ENCODE peak calls at places on chromosomes 4 and X, in five cellular contexts. One of them, this sample, is unnamed. For H3K4me1, the result is how much of the 10 kb centered on the place peaks cover.

GRCh38 chr4:55180980-55181379 is 55.6 kb upstream of the KDR start:
- DNase-seq in suprapubic skin: no peak
- DNase-seq in hepatocyte: no peak
- DNase-seq in H9: no peak
- DNase-seq in tibial nerve: no peak
- DNase-seq in this sample: no peak

GRCh38 chr4:173242466-173243250 is 74.0 kb downstream of the GALNT7 start:
- DNase-seq in hepatocyte: no peak
- DNase-seq in H9: no peak
- DNase-seq in tibial nerve: no peak
- DNase-seq in suprapubic skin: no peak
- DNase-seq in this sample: no peak

GRCh38 chr4:137558951-137559350 is 26.7 kb upstream of the PCDH18 start:
- DNase-seq in suprapubic skin: no peak
- DNase-seq in tibial nerve: no peak
- DNase-seq in hepatocyte: no peak
- DNase-seq in H9: no peak
- DNase-seq in this sample: no peak

GRCh38 chrX:68498044-68498507 is 775 bp upstream of the YIPF6 start:
- DNase-seq in suprapubic skin: no peak
- DNase-seq in tibial nerve: no peak
- DNase-seq in H9: no peak
- DNase-seq in hepatocyte: no peak
- DNase-seq in this sample: no peak

GRCh38 chr4:38829237-38829636 is 24.6 kb upstream of the TLR1 start:
- DNase-seq in suprapubic skin: no peak
- DNase-seq in tibial nerve: no peak
- DNase-seq in hepatocyte: no peak
- DNase-seq in H9: no peak
- DNase-seq in this sample: no peak

GRCh38 chr4:845233-845835 is 19.4 kb upstream of the CPLX1 start:
- DNase-seq in H9: no peak
- DNase-seq in tibial nerve: no peak
- DNase-seq in suprapubic skin: no peak
- DNase-seq in hepatocyte: no peak
- DNase-seq in this sample: peak

GRCh38 chrX:126165401-126165720 is 728 bp downstream of the DCAF12L2 start:
- DNase-seq in H9: peak
- DNase-seq in suprapubic skin: no peak
- DNase-seq in hepatocyte: no peak
- DNase-seq in tibial nerve: no peak
- DNase-seq in this sample: no peak

GRCh38 chrX:154719132-154719675 is 31.7 kb downstream of the GAB3 start:
- DNase-seq in tibial nerve: no peak
- DNase-seq in H9: no peak
- DNase-seq in suprapubic skin: no peak
- DNase-seq in hepatocyte: no peak
- DNase-seq in this sample: no peak

GRCh38 chr4:2818351-2818939 is 25.2 kb upstream of the ADD1 start:
- DNase-seq in suprapubic skin: no peak
- DNase-seq in tibial nerve: no peak
- DNase-seq in hepatocyte: peak
- DNase-seq in H9: peak
- DNase-seq in this sample: peak

GRCh38 chr4:31755751-31756150 is 1035.6 kb downstream of the PCDH7 start:
- DNase-seq in suprapubic skin: no peak
- DNase-seq in hepatocyte: no peak
- DNase-seq in tibial nerve: no peak
- DNase-seq in H9: no peak
- DNase-seq in this sample: no peak

GRCh38 chr4:56783986-56784385 is 37.5 kb downstream of the SPINK2 start:
- DNase-seq in hepatocyte: no peak
- DNase-seq in suprapubic skin: no peak
- DNase-seq in tibial nerve: no peak
- DNase-seq in H9: no peak
- DNase-seq in this sample: no peak

GRCh38 chr4:158300012-158300411 is 89.7 kb downstream of the TMEM144 start:
- DNase-seq in hepatocyte: no peak
- DNase-seq in tibial nerve: no peak
- DNase-seq in H9: no peak
- DNase-seq in suprapubic skin: no peak
- DNase-seq in this sample: no peak

GRCh38 chr4:36213956-36214355 is 30.4 kb downstream of the ARAP2 start:
- DNase-seq in H9: no peak
- DNase-seq in hepatocyte: no peak
- DNase-seq in suprapubic skin: no peak
- DNase-seq in tibial nerve: no peak
- DNase-seq in this sample: no peak

GRCh38 chrX:66872771-66873170 is 233.9 kb upstream of the EDA2R start:
- DNase-seq in tibial nerve: no peak
- DNase-seq in suprapubic skin: no peak
- DNase-seq in hepatocyte: no peak
- DNase-seq in H9: no peak
- DNase-seq in this sample: no peak

GRCh38 chr4:101285985-101286384 is 61.3 kb downstream of the PPP3CA start:
- DNase-seq in hepatocyte: no peak
- DNase-seq in H9: no peak
- DNase-seq in tibial nerve: no peak
- DNase-seq in suprapubic skin: no peak
- DNase-seq in this sample: no peak

GRCh38 chrX:38189431-38190128 is 31.1 kb downstream of the SRPX start:
- DNase-seq in hepatocyte: no peak
- DNase-seq in tibial nerve: no peak
- DNase-seq in suprapubic skin: no peak
- DNase-seq in H9: no peak
- DNase-seq in this sample: no peak

GRCh38 chrX:38192007-38192625 is 28.6 kb downstream of the SRPX start:
- DNase-seq in tibial nerve: peak
- DNase-seq in hepatocyte: no peak
- DNase-seq in H9: peak
- DNase-seq in suprapubic skin: no peak
- DNase-seq in this sample: no peak
- TF ChIP-seq CTCF in tibial nerve: no peak
- TF ChIP-seq CTCF in hepatocyte: peak
- TF ChIP-seq CTCF in H9: peak
- TF ChIP-seq CTCF in suprapubic skin: peak
- TF ChIP-seq CTCF in this sample: peak

GRCh38 chr4:53706422-53707032 is 115.2 kb upstream of the LNX1 start:
- DNase-seq in H9: no peak
- DNase-seq in hepatocyte: peak
- DNase-seq in suprapubic skin: no peak
- DNase-seq in tibial nerve: peak
- DNase-seq in this sample: no peak
- H3K4me1 ChIP-seq in H9: under half
- H3K4me1 ChIP-seq in hepatocyte: under half
- H3K4me1 ChIP-seq in suprapubic skin: under half
- H3K4me1 ChIP-seq in tibial nerve: under half
- H3K4me1 ChIP-seq in this sample: under half

DNA sequence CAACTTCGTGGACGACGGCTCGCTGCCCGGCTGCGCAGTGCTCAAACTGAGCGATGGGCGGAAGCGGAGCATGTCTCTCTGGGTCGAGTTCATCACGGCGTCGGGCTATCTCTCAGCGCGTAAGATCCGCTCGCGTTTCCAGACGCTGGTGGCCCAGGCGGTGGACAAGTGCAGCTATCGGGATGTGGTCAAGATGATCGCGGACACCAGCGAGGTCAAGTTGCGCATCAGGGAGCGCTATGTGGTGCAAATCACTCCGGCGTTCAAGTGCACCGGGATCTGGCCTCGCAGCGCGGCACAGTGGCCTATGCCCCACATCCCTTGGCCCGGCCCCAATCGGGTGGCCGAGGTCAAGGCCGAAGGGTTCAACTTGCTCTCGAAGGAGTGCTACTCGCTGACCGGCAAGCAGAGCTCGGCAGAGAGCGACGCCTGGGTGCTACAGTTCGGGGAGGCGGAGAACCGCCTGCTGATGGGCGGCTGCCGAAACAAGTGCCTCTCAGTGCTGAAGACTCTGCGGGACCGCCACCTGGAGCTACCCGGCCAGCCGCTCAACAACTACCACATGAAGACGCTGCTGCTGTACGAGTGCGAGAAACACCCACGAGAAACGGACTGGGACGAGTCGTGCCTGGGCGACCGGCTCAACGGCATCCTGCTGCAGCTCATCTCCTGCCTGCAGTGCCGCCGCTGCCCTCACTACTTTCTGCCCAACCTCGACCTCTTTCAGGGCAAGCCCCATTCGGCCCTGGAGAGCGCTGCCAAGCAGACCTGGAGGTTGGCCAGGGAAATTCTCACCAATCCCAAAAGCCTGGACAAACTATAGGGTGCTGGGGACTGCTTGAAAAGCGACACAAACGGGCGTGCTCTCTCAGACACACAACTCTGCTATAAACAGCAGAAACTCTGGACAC is 1.6 kb downstream of the MAB21L2 start:
- DNase-seq in H9: peak
- DNase-seq in hepatocyte: peak
- DNase-seq in suprapubic skin: peak
- DNase-seq in tibial nerve: no peak
- DNase-seq in this sample: no peak
- TF ChIP-seq CTCF in H9: no peak
- TF ChIP-seq CTCF in hepatocyte: peak
- TF ChIP-seq CTCF in suprapubic skin: no peak
- TF ChIP-seq CTCF in tibial nerve: no peak
- TF ChIP-seq CTCF in this sample: no peak

GRCh38 chr4:118757761-118758213 is 72.6 kb downstream of the METTL14 start:
- DNase-seq in suprapubic skin: no peak
- DNase-seq in hepatocyte: peak
- DNase-seq in H9: no peak
- DNase-seq in tibial nerve: no peak
- DNase-seq in this sample: no peak
- H3K4me1 ChIP-seq in suprapubic skin: half or more
- H3K4me1 ChIP-seq in hepatocyte: half or more
- H3K4me1 ChIP-seq in H9: under half
- H3K4me1 ChIP-seq in tibial nerve: under half
- H3K4me1 ChIP-seq in this sample: under half

GRCh38 chr4:61786226-61786625 is 586.1 kb downstream of the ADGRL3 start:
- DNase-seq in tibial nerve: no peak
- DNase-seq in H9: no peak
- DNase-seq in suprapubic skin: no peak
- DNase-seq in hepatocyte: no peak
- DNase-seq in this sample: no peak

GRCh38 chr4:61783050-61783449 is 582.9 kb downstream of the ADGRL3 start:
- DNase-seq in H9: no peak
- DNase-seq in tibial nerve: no peak
- DNase-seq in hepatocyte: no peak
- DNase-seq in suprapubic skin: no peak
- DNase-seq in this sample: no peak

DNA sequence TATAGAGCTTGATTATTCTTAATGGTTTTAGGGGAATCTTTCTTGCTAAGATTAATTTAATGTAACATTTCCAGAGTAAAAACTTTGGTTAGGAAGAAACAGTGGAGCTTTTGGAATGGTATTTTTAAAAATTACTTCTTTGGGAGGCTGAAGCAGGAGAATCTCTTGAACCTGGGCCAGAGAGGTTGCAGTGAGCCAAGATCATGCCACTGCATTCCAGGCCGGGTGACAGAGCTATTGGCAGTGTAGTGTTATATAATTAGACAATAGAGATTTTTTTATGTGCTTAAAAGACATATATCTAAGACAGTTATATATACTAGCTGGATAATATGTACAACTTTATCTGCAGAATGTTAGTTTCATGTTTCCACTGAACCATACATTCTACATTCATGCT is 585.6 kb downstream of the ADGRL3 start:
- DNase-seq in hepatocyte: no peak
- DNase-seq in H9: no peak
- DNase-seq in tibial nerve: no peak
- DNase-seq in suprapubic skin: no peak
- DNase-seq in this sample: no peak
- TF ChIP-seq CTCF in hepatocyte: no peak
- TF ChIP-seq CTCF in H9: no peak
- TF ChIP-seq CTCF in tibial nerve: no peak
- TF ChIP-seq CTCF in suprapubic skin: no peak
- TF ChIP-seq CTCF in this sample: no peak

GRCh38 chrX:134622813-134623185 is 35.5 kb downstream of the PLAC1 start:
- DNase-seq in H9: no peak
- DNase-seq in tibial nerve: no peak
- DNase-seq in suprapubic skin: no peak
- DNase-seq in hepatocyte: no peak
- DNase-seq in this sample: no peak
- H3K4me1 ChIP-seq in H9: under half
- H3K4me1 ChIP-seq in tibial nerve: under half
- H3K4me1 ChIP-seq in suprapubic skin: under half
- H3K4me1 ChIP-seq in hepatocyte: under half
- H3K4me1 ChIP-seq in this sample: under half

DNA sequence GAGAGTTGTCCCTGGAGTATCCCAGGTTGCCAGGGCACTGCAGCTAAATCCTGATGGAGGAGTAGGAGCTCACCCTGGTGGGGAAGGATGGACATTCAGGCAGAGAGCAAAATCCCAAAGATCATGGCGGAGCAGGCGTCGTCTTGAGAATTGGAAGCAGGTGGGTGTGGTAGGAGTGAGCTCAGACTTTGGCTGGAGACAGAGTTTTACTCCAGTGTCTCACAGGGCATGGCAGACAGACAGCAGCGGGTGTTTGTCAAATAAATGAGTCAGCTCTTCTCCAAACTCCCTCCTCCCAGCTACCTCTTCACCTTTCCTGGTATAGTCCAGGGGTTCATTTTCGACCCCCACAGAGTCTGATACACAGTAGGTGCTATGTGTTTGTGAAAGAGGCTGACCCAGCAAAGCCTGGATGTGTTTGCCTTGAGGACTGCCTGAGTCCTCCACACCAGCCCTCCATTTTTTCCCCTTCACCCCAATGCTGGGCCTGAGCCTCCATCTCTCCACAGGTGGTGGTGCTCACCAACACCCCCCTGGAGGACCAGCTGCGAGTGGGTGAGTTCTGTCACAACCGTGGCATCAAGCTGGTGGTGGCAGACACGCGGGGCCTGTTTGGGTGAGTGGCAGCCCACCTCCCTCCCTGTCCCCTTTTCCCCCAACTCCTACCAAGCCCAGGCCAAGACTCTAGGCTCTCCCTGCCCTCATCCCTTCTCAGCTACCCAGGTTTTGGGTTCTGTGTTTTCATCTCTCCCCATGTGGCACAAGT is 6.9 kb downstream of the UBA1 start:
- DNase-seq in hepatocyte: peak
- DNase-seq in tibial nerve: peak
- DNase-seq in H9: no peak
- DNase-seq in suprapubic skin: no peak
- DNase-seq in this sample: peak
- TF ChIP-seq CTCF in hepatocyte: no peak
- TF ChIP-seq CTCF in tibial nerve: no peak
- TF ChIP-seq CTCF in H9: peak
- TF ChIP-seq CTCF in suprapubic skin: peak
- TF ChIP-seq CTCF in this sample: peak

DNA sequence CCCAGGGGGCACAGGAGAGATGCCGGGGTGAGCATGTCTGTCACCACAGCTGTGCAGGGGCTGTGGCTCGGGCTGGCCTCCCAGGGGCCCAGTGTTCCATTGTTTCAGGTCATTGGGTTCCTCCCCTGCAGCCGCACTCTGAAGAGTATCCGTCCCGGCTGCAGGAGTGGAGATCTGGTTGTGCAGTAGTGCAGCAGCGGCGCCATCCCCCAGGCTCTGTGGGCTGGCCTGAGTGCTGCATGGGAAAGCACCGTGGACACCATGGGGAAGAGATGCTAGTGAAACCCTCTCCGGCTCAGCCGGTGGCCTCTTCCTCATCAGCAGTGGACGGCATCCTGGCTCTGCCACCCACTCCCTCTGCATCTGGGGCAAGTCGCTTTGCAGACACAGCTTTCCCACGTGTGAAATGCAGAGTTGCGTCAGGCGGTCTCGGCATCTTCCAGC is 29.2 kb downstream of the TBC1D14 start:
- DNase-seq in suprapubic skin: no peak
- DNase-seq in tibial nerve: no peak
- DNase-seq in hepatocyte: no peak
- DNase-seq in H9: no peak
- DNase-seq in this sample: peak
- H3K4me1 ChIP-seq in suprapubic skin: under half
- H3K4me1 ChIP-seq in tibial nerve: under half
- H3K4me1 ChIP-seq in hepatocyte: half or more
- H3K4me1 ChIP-seq in H9: under half
- H3K4me1 ChIP-seq in this sample: under half

This sample was measured in psoas muscle.